ENCODE peak calls at places on chromosomes 12 and 14, in seven cellular contexts. One of them, this sample, is unnamed.
A peak's percentile ranks its signal among the peaks of the same experiment; 100 is the strongest.

GRCh38 chr12:26507613-26508012 is 312.2 kb downstream of the SSPN start:
- DNase-seq in B cell: no peak
- DNase-seq in tibial artery: no peak
- DNase-seq in right lobe of liver: no peak
- DNase-seq in lower lobe of right lung: no peak
- DNase-seq in endothelial cell: no peak
- DNase-seq in DND-41: no peak
- DNase-seq in this sample: no peak

GRCh38 chr14:101665478-101666078 is 95.9 kb upstream of the PPP2R5C start:
- DNase-seq in B cell: peak; percentile 42
- DNase-seq in tibial artery: no peak
- DNase-seq in right lobe of liver: peak; percentile 19
- DNase-seq in lower lobe of right lung: no peak
- DNase-seq in endothelial cell: peak; percentile 75
- DNase-seq in DND-41: peak; percentile 70
- DNase-seq in this sample: peak; percentile 61

GRCh38 chr14:53127151-53127550 is 26.0 kb downstream of the DDHD1 start:
- DNase-seq in B cell: no peak
- DNase-seq in tibial artery: no peak
- DNase-seq in right lobe of liver: no peak
- DNase-seq in lower lobe of right lung: no peak
- DNase-seq in endothelial cell: no peak
- DNase-seq in DND-41: no peak
- DNase-seq in this sample: no peak

GRCh38 chr12:91178139-91178561 is 4.5 kb downstream of the DCN start:
- DNase-seq in B cell: no peak
- DNase-seq in tibial artery: no peak
- DNase-seq in right lobe of liver: no peak
- DNase-seq in lower lobe of right lung: no peak
- DNase-seq in endothelial cell: no peak
- DNase-seq in DND-41: no peak
- DNase-seq in this sample: no peak

GRCh38 chr14:68279437-68279720 is 459.8 kb downstream of the RAD51B start:
- DNase-seq in B cell: no peak
- DNase-seq in tibial artery: no peak
- DNase-seq in right lobe of liver: no peak
- DNase-seq in lower lobe of right lung: no peak
- DNase-seq in endothelial cell: no peak
- DNase-seq in DND-41: no peak
- DNase-seq in this sample: no peak

GRCh38 chr12:68930178-68930577 is 2.8 kb downstream of the CPM start:
- DNase-seq in B cell: no peak
- DNase-seq in tibial artery: no peak
- DNase-seq in right lobe of liver: no peak
- DNase-seq in lower lobe of right lung: no peak
- DNase-seq in endothelial cell: no peak
- DNase-seq in DND-41: no peak
- DNase-seq in this sample: no peak

GRCh38 chr12:28191690-28192089 is 1.4 kb downstream of the CCDC91 start:
- DNase-seq in B cell: no peak
- DNase-seq in tibial artery: no peak
- DNase-seq in right lobe of liver: no peak
- DNase-seq in lower lobe of right lung: no peak
- DNase-seq in endothelial cell: no peak
- DNase-seq in DND-41: peak; percentile 8
- DNase-seq in this sample: peak; percentile 9

GRCh38 chr12:3280967-3281366 is 203.8 kb downstream of the TSPAN9 start:
- DNase-seq in B cell: no peak
- DNase-seq in tibial artery: no peak
- DNase-seq in right lobe of liver: no peak
- DNase-seq in lower lobe of right lung: no peak
- DNase-seq in endothelial cell: no peak
- DNase-seq in DND-41: no peak
- DNase-seq in this sample: no peak

GRCh38 chr12:116539905-116540482 is 19.2 kb upstream of the MAP1LC3B2 start:
- DNase-seq in B cell: no peak
- DNase-seq in tibial artery: peak; percentile 67
- DNase-seq in right lobe of liver: no peak
- DNase-seq in lower lobe of right lung: peak; percentile 54
- DNase-seq in endothelial cell: no peak
- DNase-seq in DND-41: no peak
- DNase-seq in this sample: no peak

GRCh38 chr14:102697125-102697900 is 79.9 kb upstream of the TRAF3 start:
- DNase-seq in B cell: no peak
- DNase-seq in tibial artery: no peak
- DNase-seq in right lobe of liver: no peak
- DNase-seq in lower lobe of right lung: no peak
- DNase-seq in endothelial cell: no peak
- DNase-seq in DND-41: no peak
- DNase-seq in this sample: no peak

GRCh38 chr14:52325126-52325525 is 11.0 kb downstream of the PTGER2 start:
- DNase-seq in B cell: peak; percentile 67
- DNase-seq in tibial artery: no peak
- DNase-seq in right lobe of liver: no peak
- DNase-seq in lower lobe of right lung: no peak
- DNase-seq in endothelial cell: no peak
- DNase-seq in DND-41: no peak
- DNase-seq in this sample: peak; percentile 62

GRCh38 chr12:88393017-88393767 is 187.1 kb downstream of the KITLG start:
- DNase-seq in B cell: no peak
- DNase-seq in tibial artery: no peak
- DNase-seq in right lobe of liver: no peak
- DNase-seq in lower lobe of right lung: no peak
- DNase-seq in endothelial cell: no peak
- DNase-seq in DND-41: no peak
- DNase-seq in this sample: no peak

GRCh38 chr12:110001596-110001995 is 2.4 kb downstream of the ANKRD13A start:
- DNase-seq in B cell: no peak
- DNase-seq in tibial artery: no peak
- DNase-seq in right lobe of liver: no peak
- DNase-seq in lower lobe of right lung: no peak
- DNase-seq in endothelial cell: no peak
- DNase-seq in DND-41: no peak
- DNase-seq in this sample: no peak

GRCh38 chr12:124761876-124762275 is 101.8 kb downstream of the SCARB1 start:
- DNase-seq in B cell: no peak
- DNase-seq in tibial artery: no peak
- DNase-seq in right lobe of liver: no peak
- DNase-seq in lower lobe of right lung: no peak
- DNase-seq in endothelial cell: no peak
- DNase-seq in DND-41: no peak
- DNase-seq in this sample: peak; percentile 72

GRCh38 chr14:25841226-25841625 is 756.6 kb downstream of the NOVA1 start:
- DNase-seq in B cell: no peak
- DNase-seq in tibial artery: no peak
- DNase-seq in right lobe of liver: no peak
- DNase-seq in lower lobe of right lung: no peak
- DNase-seq in endothelial cell: no peak
- DNase-seq in DND-41: no peak
- DNase-seq in this sample: no peak

GRCh38 chr12:115172521-115172920 is 488.5 kb upstream of the TBX3 start:
- DNase-seq in B cell: no peak
- DNase-seq in tibial artery: no peak
- DNase-seq in right lobe of liver: no peak
- DNase-seq in lower lobe of right lung: no peak
- DNase-seq in endothelial cell: no peak
- DNase-seq in DND-41: no peak
- DNase-seq in this sample: no peak

GRCh38 chr12:115163710-115164109 is 479.7 kb upstream of the TBX3 start:
- DNase-seq in B cell: no peak
- DNase-seq in tibial artery: no peak
- DNase-seq in right lobe of liver: no peak
- DNase-seq in lower lobe of right lung: no peak
- DNase-seq in endothelial cell: no peak
- DNase-seq in DND-41: no peak
- DNase-seq in this sample: no peak

DNA sequence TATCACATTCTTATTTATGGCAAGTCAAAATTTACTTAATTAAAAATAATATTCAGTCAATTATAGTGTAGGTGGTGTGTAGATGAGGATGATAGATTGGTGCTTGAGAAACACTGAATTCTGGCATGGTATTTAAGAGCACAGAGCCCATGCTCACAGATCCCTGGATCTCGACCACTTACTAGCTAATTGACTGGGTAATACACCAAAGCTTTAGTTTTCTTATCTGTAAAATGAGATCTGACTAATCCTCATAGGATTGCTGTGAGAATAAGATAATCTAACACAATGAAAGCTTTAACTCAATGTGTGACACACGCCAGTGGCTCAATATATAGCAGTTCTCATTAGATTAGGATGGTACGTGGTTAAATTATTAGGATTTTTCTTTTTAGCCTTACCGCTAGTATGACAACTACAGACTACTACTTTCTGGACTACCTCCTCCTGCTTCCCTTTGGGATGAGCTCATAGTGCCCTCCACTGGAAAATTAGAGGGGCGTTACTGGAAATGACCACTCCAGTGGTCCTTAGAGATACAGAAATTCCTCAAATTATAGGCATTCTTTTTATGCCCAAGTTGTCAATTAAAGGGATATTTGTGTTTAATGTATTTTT is 482.8 kb upstream of the TBX3 start:
- DNase-seq in B cell: no peak
- DNase-seq in tibial artery: no peak
- DNase-seq in right lobe of liver: no peak
- DNase-seq in lower lobe of right lung: no peak
- DNase-seq in endothelial cell: no peak
- DNase-seq in DND-41: no peak
- DNase-seq in this sample: no peak
- TF ChIP-seq CTCF in B cell: no peak
- TF ChIP-seq CTCF in tibial artery: no peak
- TF ChIP-seq CTCF in right lobe of liver: peak; percentile 47
- TF ChIP-seq CTCF in lower lobe of right lung: peak; percentile 28
- TF ChIP-seq CTCF in endothelial cell: no peak
- TF ChIP-seq CTCF in DND-41: no peak
- TF ChIP-seq CTCF in this sample: no peak

GRCh38 chr12:130506844-130507243 is 169.2 kb downstream of the PIWIL1 start:
- DNase-seq in B cell: no peak
- DNase-seq in tibial artery: no peak
- DNase-seq in right lobe of liver: no peak
- DNase-seq in lower lobe of right lung: no peak
- DNase-seq in endothelial cell: no peak
- DNase-seq in DND-41: no peak
- DNase-seq in this sample: no peak

GRCh38 chr12:130511285-130511684 is 173.6 kb downstream of the PIWIL1 start:
- DNase-seq in B cell: no peak
- DNase-seq in tibial artery: no peak
- DNase-seq in right lobe of liver: no peak
- DNase-seq in lower lobe of right lung: no peak
- DNase-seq in endothelial cell: no peak
- DNase-seq in DND-41: no peak
- DNase-seq in this sample: no peak

GRCh38 chr12:130508847-130509246 is 171.2 kb downstream of the PIWIL1 start:
- DNase-seq in B cell: no peak
- DNase-seq in tibial artery: no peak
- DNase-seq in right lobe of liver: no peak
- DNase-seq in lower lobe of right lung: no peak
- DNase-seq in endothelial cell: no peak
- DNase-seq in DND-41: no peak
- DNase-seq in this sample: no peak

GRCh38 chr12:130509454-130509853 is 171.8 kb downstream of the PIWIL1 start:
- DNase-seq in B cell: no peak
- DNase-seq in tibial artery: no peak
- DNase-seq in right lobe of liver: no peak
- DNase-seq in lower lobe of right lung: no peak
- DNase-seq in endothelial cell: no peak
- DNase-seq in DND-41: no peak
- DNase-seq in this sample: no peak

DNA sequence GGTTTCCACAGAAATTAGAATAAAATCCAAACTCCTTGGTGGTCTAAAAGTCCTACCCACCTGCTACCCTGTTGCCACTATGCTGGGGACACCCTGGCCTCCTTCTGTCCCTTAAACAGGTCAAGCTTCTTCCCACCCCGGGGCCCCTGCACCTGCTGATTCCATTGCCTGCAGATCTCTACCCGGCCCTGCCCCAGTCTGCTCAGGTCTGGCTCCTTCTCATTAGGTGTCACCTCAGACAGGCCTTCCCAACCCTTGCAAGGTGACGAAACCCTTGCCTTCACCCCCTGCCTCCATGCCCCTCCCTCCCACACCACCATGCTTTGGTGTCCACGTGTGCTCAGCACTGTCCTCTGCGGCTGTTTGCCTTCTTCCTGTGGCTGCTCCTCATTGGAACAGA is 170.6 kb downstream of the PIWIL1 start:
- DNase-seq in B cell: no peak
- DNase-seq in tibial artery: no peak
- DNase-seq in right lobe of liver: no peak
- DNase-seq in lower lobe of right lung: no peak
- DNase-seq in endothelial cell: no peak
- DNase-seq in DND-41: no peak
- DNase-seq in this sample: no peak
- TF ChIP-seq CTCF in B cell: no peak
- TF ChIP-seq CTCF in tibial artery: no peak
- TF ChIP-seq CTCF in right lobe of liver: no peak
- TF ChIP-seq CTCF in lower lobe of right lung: no peak
- TF ChIP-seq CTCF in endothelial cell: no peak
- TF ChIP-seq CTCF in DND-41: no peak
- TF ChIP-seq CTCF in this sample: no peak

GRCh38 chr12:67220065-67220464 is 49.1 kb upstream of the CAND1 start:
- DNase-seq in B cell: no peak
- DNase-seq in tibial artery: no peak
- DNase-seq in right lobe of liver: no peak
- DNase-seq in lower lobe of right lung: no peak
- DNase-seq in endothelial cell: peak; percentile 16
- DNase-seq in DND-41: no peak
- DNase-seq in this sample: no peak
- TF ChIP-seq CTCF in B cell: no peak
- TF ChIP-seq CTCF in tibial artery: no peak
- TF ChIP-seq CTCF in right lobe of liver: no peak
- TF ChIP-seq CTCF in lower lobe of right lung: no peak
- TF ChIP-seq CTCF in endothelial cell: no peak
- TF ChIP-seq CTCF in DND-41: peak; percentile 16
- TF ChIP-seq CTCF in this sample: no peak

DNA sequence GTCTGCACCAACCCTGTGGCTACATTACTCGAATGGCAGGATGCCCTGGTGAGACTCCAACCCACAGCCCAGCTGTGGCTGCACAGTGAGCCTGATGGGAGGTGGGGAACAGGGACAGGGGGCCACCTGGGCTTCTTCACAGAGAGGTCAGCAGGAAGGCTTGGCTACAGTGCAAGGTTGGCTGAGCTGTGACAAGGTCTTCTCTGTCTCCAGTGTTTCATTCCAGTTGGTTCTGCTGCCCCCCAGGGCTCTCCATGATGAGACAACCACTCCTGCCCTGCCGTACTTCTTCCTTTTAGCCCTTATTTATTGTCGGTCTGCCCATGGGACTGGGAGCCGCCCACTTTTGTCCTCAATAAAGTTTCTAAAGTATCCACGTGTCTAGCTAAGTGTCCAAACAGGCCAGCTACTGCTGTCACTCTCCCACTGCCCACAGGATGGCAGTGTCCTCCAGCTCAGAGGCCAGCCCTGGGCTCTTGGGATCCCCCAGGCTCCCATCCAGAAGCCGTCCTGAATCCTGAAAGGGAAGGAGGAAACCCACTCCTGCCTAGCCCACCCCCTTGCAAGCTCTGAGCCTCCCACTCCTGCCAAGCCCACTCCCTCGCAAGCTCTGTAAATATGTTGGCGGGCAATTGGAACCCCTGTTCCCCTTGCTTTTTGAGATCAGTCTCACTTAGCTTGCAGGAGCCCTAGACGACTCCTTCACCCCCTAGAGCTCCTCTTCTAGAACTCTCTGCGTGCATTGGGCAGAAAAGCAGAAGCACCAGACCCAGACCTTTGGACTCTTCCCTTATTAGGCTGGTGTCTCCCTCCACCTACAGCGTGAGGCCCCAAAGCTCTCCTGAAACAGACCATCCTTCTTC is 5.4 kb downstream of the C1QL4 start:
- DNase-seq in B cell: no peak
- DNase-seq in tibial artery: peak; percentile 81
- DNase-seq in right lobe of liver: peak; percentile 70
- DNase-seq in lower lobe of right lung: peak; percentile 76
- DNase-seq in endothelial cell: peak; percentile 79
- DNase-seq in DND-41: no peak
- DNase-seq in this sample: peak; percentile 36
- TF ChIP-seq CTCF in B cell: peak; percentile 45
- TF ChIP-seq CTCF in tibial artery: peak; percentile 78
- TF ChIP-seq CTCF in right lobe of liver: peak; percentile 85
- TF ChIP-seq CTCF in lower lobe of right lung: peak; percentile 62
- TF ChIP-seq CTCF in endothelial cell: no peak
- TF ChIP-seq CTCF in DND-41: peak; percentile 57
- TF ChIP-seq CTCF in this sample: peak; percentile 56

This sample was measured in activated CD8-positive, alpha-beta T cell treated with anti-CD3 and anti-CD28 coated beads for 36 hours.